ENCODE peak calls at places on chromosome 16, in four cellular contexts. One of them, this sample, is unnamed.
A peak's percentile ranks its signal among the peaks of the same experiment; 100 is the strongest.

GRCh38 chr16:76265434-76266045 is 11.7 kb upstream of the CNTNAP4 start:
- DNase-seq in EL: peak; percentile 0
- DNase-seq in heart left ventricle: no peak
- DNase-seq in CD8-positive, alpha-beta memory T cell: no peak
- DNase-seq in this sample: peak; percentile 60

GRCh38 chr16:67431077-67431804 is at the start of gene HSD11B2:
- DNase-seq in EL: peak; percentile 68
- DNase-seq in heart left ventricle: no peak
- DNase-seq in CD8-positive, alpha-beta memory T cell: no peak
- DNase-seq in this sample: no peak

GRCh38 chr16:27366687-27367462 is 35.1 kb upstream of the IL21R start:
- DNase-seq in EL: no peak
- DNase-seq in heart left ventricle: no peak
- DNase-seq in CD8-positive, alpha-beta memory T cell: no peak
- DNase-seq in this sample: peak; percentile 24

GRCh38 chr16:75485230-75486013 is 9.8 kb downstream of the CHST6 start:
- DNase-seq in EL: no peak
- DNase-seq in heart left ventricle: no peak
- DNase-seq in CD8-positive, alpha-beta memory T cell: no peak
- DNase-seq in this sample: no peak

GRCh38 chr16:79013004-79013403 is 587.5 kb downstream of the MAF start:
- DNase-seq in EL: no peak
- DNase-seq in heart left ventricle: no peak
- DNase-seq in CD8-positive, alpha-beta memory T cell: no peak
- DNase-seq in this sample: no peak

GRCh38 chr16:2034695-2035430 is 8.2 kb downstream of the NHERF2 start:
- DNase-seq in EL: no peak
- DNase-seq in heart left ventricle: no peak
- DNase-seq in CD8-positive, alpha-beta memory T cell: no peak
- DNase-seq in this sample: no peak

GRCh38 chr16:54934536-54935410 is 4.1 kb downstream of the IRX5 start:
- DNase-seq in EL: peak; percentile 45
- DNase-seq in heart left ventricle: no peak
- DNase-seq in CD8-positive, alpha-beta memory T cell: no peak
- DNase-seq in this sample: no peak

GRCh38 chr16:66931665-66932064 is 2.5 kb downstream of the CIAO2B start:
- DNase-seq in EL: no peak
- DNase-seq in heart left ventricle: no peak
- DNase-seq in CD8-positive, alpha-beta memory T cell: no peak
- DNase-seq in this sample: no peak

GRCh38 chr16:54783226-54783625 is 147.4 kb upstream of the IRX5 start:
- DNase-seq in EL: no peak
- DNase-seq in heart left ventricle: no peak
- DNase-seq in CD8-positive, alpha-beta memory T cell: no peak
- DNase-seq in this sample: no peak

GRCh38 chr16:80932725-80933124 is 74.0 kb downstream of the CMC2 start:
- DNase-seq in EL: peak; percentile 97
- DNase-seq in heart left ventricle: peak; percentile 70
- DNase-seq in CD8-positive, alpha-beta memory T cell: no peak
- DNase-seq in this sample: peak; percentile 92